ENCODE peak calls at places on chromosome 21, in eight cellular contexts. M is foreskin fibroblast, O is tibial artery, J is brain microvascular endothelial cell, R is MM.1S, D is right lobe of liver, H is heart left ventricle, A is cardiac muscle cell. Y is an unnamed sample.

GRCh38 chr21:38134084-38134873 is 122.5 kb upstream of the KCNJ15 start:
- DNase-seq in A (no peak), D (no peak), J (no peak), H (no peak), M (no peak), O (no peak), R (no peak), Y (no peak)

GRCh38 chr21:31667639-31668038 is 8.1 kb downstream of the SOD1 start:
- DNase-seq in M (no peak), O (no peak), D (no peak), R (no peak), H (no peak), J (no peak), A (no peak), Y (no peak)

GRCh38 chr21:22374218-22374969 is 1376.2 kb downstream of the NCAM2 start:
- DNase-seq in H (no peak), M (no peak), J (no peak), O (no peak), A (no peak), D (no peak), R (no peak), Y (no peak)

GRCh38 chr21:36966066-36966845 is at the start of gene HLCS:
- DNase-seq in A (peak; percentile 81), R (peak; percentile 91), M (peak; percentile 85), J (peak; percentile 11), O (peak; percentile 82), D (peak; percentile 78), H (peak; percentile 70), Y (no peak)

GRCh38 chr21:41133896-41134522 is 34.0 kb upstream of the BACE2 start:
- DNase-seq in O (no peak), M (peak; percentile 47), A (peak; percentile 48), H (no peak), D (no peak), R (peak; percentile 59), J (peak; percentile 28), Y (no peak)

GRCh38 chr21:27561116-27561515 is 594.2 kb upstream of the ADAMTS5 start:
- DNase-seq in A (no peak), D (no peak), R (no peak), O (peak; percentile 74), J (no peak), M (peak; percentile 34), H (peak; percentile 32), Y (no peak)

GRCh38 chr21:25493722-25494121 is 113.6 kb downstream of the MRPL39 start:
- DNase-seq in O (no peak), A (no peak), J (no peak), M (no peak), R (no peak), H (no peak), D (no peak), Y (no peak)

GRCh38 chr21:42285569-42286245 is 29.5 kb downstream of the TFF3 start:
- DNase-seq in J (no peak), H (no peak), R (no peak), A (no peak), O (no peak), M (no peak), D (no peak), Y (no peak)

GRCh38 chr21:44529011-44529421 is 11.0 kb downstream of the KRTAP10-1 start:
- DNase-seq in H (no peak), J (no peak), A (no peak), O (no peak), R (no peak), M (no peak), D (peak; percentile 9), Y (no peak)

DNA sequence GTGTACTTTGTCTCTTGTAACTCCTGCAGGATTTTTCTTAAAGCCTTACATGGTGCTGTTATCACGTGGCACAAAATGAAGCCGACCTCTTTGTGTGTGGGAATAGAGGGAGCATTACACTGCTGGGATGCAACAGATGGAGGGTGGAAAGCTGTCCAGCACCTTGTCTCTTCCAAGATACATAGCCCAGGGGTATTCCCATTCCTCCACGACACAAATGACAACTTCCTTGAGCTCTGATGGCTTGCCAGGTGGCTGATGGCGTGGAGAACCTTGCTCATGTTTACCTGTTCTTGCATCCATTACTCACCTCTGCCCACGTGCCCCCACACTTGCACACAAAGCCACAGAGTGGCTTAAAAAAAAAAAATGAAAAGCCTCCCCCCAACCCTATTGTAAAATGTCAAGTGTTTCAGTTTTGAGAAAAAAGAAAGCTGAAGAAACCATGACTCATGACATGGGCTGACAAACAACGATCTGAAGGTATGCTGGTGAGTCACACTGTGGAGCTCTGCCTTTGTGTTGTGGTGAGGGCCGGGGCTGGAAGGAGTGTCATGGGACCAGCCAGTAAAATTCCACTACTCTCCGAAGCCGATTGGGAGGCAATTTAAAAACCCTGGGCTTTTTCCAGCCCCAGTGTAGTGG is 32.0 kb upstream of the ATP5PO start:
- DNase-seq in A (peak; percentile 78), O (peak; percentile 89), R (peak; percentile 90), M (peak; percentile 96), D (no peak), J (peak; percentile 97), H (peak; percentile 70), Y (no peak)
- H3K4me3 ChIP-seq in A (no peak overlapping the region), O (peak overlapping the region; percentile 26), R (peak overlapping the region; percentile 29), M (peak overlapping the region; percentile 10), D (no peak overlapping the region), J (peak overlapping the region; percentile 38), H (no peak overlapping the region), Y (peak overlapping the region; percentile 28)

GRCh38 chr21:16269497-16269896 is 539.7 kb downstream of the USP25 start:
- DNase-seq in O (no peak), M (no peak), H (no peak), D (no peak), R (no peak), J (no peak), A (no peak), Y (no peak)
- TF ChIP-seq CTCF in O (no peak), M (no peak), H (no peak), D (no peak), R (no peak), J (no peak), A (no peak), Y (no peak)

DNA sequence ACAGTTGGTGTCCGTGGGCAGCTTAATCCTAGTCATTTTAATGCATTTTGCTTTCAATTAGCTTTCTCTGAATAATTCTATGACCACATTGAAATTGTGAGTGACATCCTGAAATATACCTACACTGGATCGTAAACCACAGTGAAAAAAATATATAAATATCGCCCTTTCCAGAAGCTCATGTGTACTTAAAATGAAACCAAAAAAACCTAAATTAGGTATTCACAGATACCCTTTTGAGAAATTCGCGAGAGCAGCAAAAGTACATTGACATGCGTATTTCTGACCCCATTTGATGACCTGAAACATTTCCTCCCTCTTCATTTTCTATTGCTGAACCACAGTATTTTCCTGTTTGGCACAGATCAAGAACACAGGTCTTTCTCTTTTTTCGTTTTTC is 253.8 kb downstream of the LTN1 start:
- DNase-seq in H (no peak), J (no peak), M (no peak), D (no peak), R (peak; percentile 81), O (no peak), A (no peak), Y (no peak)
- H3K4me3 ChIP-seq in H (no peak overlapping the region), J (no peak overlapping the region), M (no peak overlapping the region), D (no peak overlapping the region), R (peak overlapping the region; percentile 39), O (no peak overlapping the region), A (no peak overlapping the region), Y (no peak overlapping the region)

GRCh38 chr21:39136711-39137110 is 46.5 kb downstream of the PSMG1 start:
- DNase-seq in M (peak; percentile 40), D (no peak), H (no peak), O (no peak), R (no peak), A (no peak), J (peak; percentile 31), Y (no peak)

GRCh38 chr21:39134288-39134810 is 48.9 kb downstream of the PSMG1 start:
- DNase-seq in H (no peak), J (no peak), A (no peak), R (no peak), M (no peak), O (no peak), D (no peak), Y (no peak)

GRCh38 chr21:39132248-39132647 is 51.0 kb downstream of the PSMG1 start:
- DNase-seq in H (no peak), O (no peak), J (no peak), D (no peak), R (no peak), M (peak; percentile 33), A (no peak), Y (no peak)

GRCh38 chr21:39141502-39141901 is 41.7 kb downstream of the PSMG1 start:
- DNase-seq in M (peak; percentile 84), D (no peak), R (no peak), H (no peak), A (no peak), O (no peak), J (no peak), Y (no peak)

DNA sequence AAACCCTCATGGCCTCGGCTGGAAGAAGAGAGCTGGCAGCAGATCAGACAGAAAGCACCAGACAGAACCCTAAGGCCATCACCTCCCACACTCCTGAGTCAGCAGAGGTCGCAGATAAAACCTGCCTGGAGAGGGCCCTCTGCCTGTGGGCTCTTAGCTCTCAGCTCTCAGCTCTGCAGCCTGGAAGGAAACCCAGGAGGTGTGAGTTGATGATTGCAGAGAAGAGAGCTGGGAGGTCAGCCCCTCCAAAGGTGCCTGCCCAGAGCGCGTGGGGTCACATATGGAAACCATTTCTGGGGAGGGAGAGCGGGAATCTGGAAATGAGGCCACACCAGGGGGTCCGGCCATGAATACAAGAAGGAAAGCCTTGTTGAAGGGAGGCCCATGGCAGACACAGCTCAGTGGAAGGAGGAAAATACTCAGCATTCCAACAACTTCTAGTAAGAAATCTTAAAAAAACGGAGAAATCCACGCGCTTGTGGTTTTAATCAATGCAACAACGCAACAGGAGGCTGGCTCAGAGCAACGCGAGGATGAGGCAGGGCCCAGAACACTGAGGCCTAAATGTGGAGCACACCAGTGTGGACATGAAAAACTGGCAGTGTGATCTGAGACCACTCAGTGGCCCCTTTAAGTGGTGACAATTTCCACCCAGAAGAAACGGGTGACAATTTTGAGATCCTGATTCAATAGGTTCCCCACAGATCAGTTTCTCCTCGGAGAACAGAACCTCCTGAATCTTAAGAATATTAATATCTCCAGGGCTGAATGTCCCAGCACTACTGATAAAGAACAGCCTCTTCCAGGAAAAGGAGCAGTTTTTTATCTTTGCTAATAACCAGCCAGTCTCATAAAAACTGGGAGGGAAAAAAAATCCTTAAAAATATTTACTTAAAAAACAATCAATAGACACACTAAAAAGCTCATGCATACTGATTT is 45.7 kb downstream of the PSMG1 start:
- DNase-seq in A (peak; percentile 79), J (peak; percentile 67), H (no peak), R (no peak), D (peak; percentile 41), M (peak; percentile 74), O (no peak), Y (no peak)
- TF ChIP-seq CTCF in A (peak; percentile 9), J (peak; percentile 29), H (no peak), R (no peak), D (no peak), M (no peak), O (no peak), Y (no peak)

GRCh38 chr21:43361493-43362296 is 65.2 kb downstream of the SIK1 start:
- DNase-seq in D (peak; percentile 43), H (peak; percentile 81), J (peak; percentile 82), O (peak; percentile 83), M (peak; percentile 78), R (peak; percentile 98), A (no peak), Y (peak; percentile 63)
- H3K4me3 ChIP-seq in D (no peak overlapping the region), H (peak overlapping the region; percentile 35), J (peak overlapping the region; percentile 26), O (peak overlapping the region; percentile 32), M (peak overlapping the region; percentile 16), R (peak overlapping the region; percentile 61), A (no peak overlapping the region), Y (peak overlapping the region; percentile 39)

Y was measured in GM12864.